ENCODE peak calls at places on chromosome 10, in nine cellular contexts. X, Y, I, E, L, N, B, U and V are unnamed samples.

GRCh38 chr10:15856328-15857000 is 3.8 kb downstream of the MINDY3 start:
- DNase-seq in X (no peak), Y (no peak), I (no peak), E (no peak), L (no peak), N (no peak), B (no peak), U (no peak), V (no peak)

GRCh38 chr10:117272195-117273076 is 31.5 kb downstream of the SLC18A2 start:
- DNase-seq in X (no peak), Y (no peak), I (no peak), E (no peak), L (no peak), N (no peak), B (no peak), U (no peak), V (no peak)

GRCh38 chr10:122323188-122323587 is 51.3 kb upstream of the PLEKHA1 start:
- DNase-seq in X (no peak), Y (no peak), I (no peak), E (no peak), L (no peak), N (no peak), B (no peak), U (no peak), V (no peak)

GRCh38 chr10:21095494-21096055 is 198.5 kb upstream of the NEBL start:
- DNase-seq in X (no peak), Y (no peak), I (no peak), E (no peak), L (no peak), N (no peak), B (no peak), U (no peak), V (no peak)

GRCh38 chr10:29245476-29245875 is 43.4 kb upstream of the LYZL1 start:
- DNase-seq in X (no peak), Y (no peak), I (no peak), E (no peak), L (no peak), N (no peak), B (no peak), U (no peak), V (no peak)

GRCh38 chr10:68081916-68082315 is 6.8 kb upstream of the HERC4 start:
- DNase-seq in X (no peak), Y (no peak), I (no peak), E (no peak), L (no peak), N (no peak), B (no peak), U (no peak), V (no peak)

GRCh38 chr10:86962981-86963310 is 4.5 kb downstream of the SNCG start:
- DNase-seq in X (no peak), Y (no peak), I (no peak), E (no peak), L (no peak), N (no peak), B (no peak), U (no peak), V (no peak)

GRCh38 chr10:89792187-89792586 is 90.8 kb downstream of the KIF20B start:
- DNase-seq in X (no peak), Y (no peak), I (no peak), E (no peak), L (no peak), N (no peak), B (no peak), U (no peak), V (no peak)

GRCh38 chr10:92850186-92850585 is 1.9 kb downstream of the EXOC6 start:
- DNase-seq in X (no peak), Y (no peak), I (no peak), E (no peak), L (no peak), N (no peak), B (no peak), U (no peak), V (no peak)

GRCh38 chr10:29623797-29624196 is 11.0 kb downstream of the SVIL start:
- DNase-seq in X (no peak), Y (no peak), I (no peak), E (no peak), L (no peak), N (no peak), B (no peak), U (no peak), V (no peak)

GRCh38 chr10:103859161-103860141 is 4.1 kb upstream of the SH3PXD2A start:
- DNase-seq in X (peak; percentile 65), Y (peak; percentile 70), I (peak; percentile 34), E (peak; percentile 47), L (no peak), N (peak; percentile 69), B (no peak), U (no peak), V (no peak)

GRCh38 chr10:82942572-82943091 is 1067.6 kb downstream of the NRG3 start:
- DNase-seq in X (no peak), Y (no peak), I (no peak), E (no peak), L (peak; percentile 50), N (no peak), B (peak; percentile 20), U (no peak), V (no peak)

GRCh38 chr10:131020775-131021174 is 290.7 kb downstream of the TCERG1L start:
- DNase-seq in X (no peak), Y (no peak), I (no peak), E (no peak), L (no peak), N (no peak), B (no peak), U (no peak), V (no peak)

GRCh38 chr10:95791425-95791979 is 35.5 kb downstream of the ENTPD1 start:
- DNase-seq in X (no peak), Y (no peak), I (no peak), E (no peak), L (no peak), N (no peak), B (no peak), U (no peak), V (no peak)

GRCh38 chr10:117647306-117647705 is 104.8 kb downstream of the EMX2 start:
- DNase-seq in X (no peak), Y (no peak), I (no peak), E (no peak), L (no peak), N (no peak), B (no peak), U (no peak), V (no peak)

GRCh38 chr10:38979535-38979934 is 885.4 kb downstream of the ZNF37A start:
- DNase-seq in X (no peak), Y (no peak), I (no peak), E (no peak), L (no peak), N (no peak), B (no peak), U (no peak), V (no peak)

GRCh38 chr10:31924833-31925232 is 3.8 kb downstream of the ARHGAP12 start:
- DNase-seq in X (no peak), Y (no peak), I (no peak), E (no peak), L (no peak), N (no peak), B (no peak), U (no peak), V (no peak)

GRCh38 chr10:31926154-31926553 is 2.5 kb downstream of the ARHGAP12 start:
- DNase-seq in X (no peak), Y (no peak), I (no peak), E (no peak), L (no peak), N (no peak), B (no peak), U (no peak), V (no peak)

GRCh38 chr10:31928531-31929259 is at the start of gene ARHGAP12:
- DNase-seq in X (peak; percentile 88), Y (peak; percentile 90), I (peak; percentile 82), E (peak; percentile 94), L (peak; percentile 95), N (peak; percentile 38), B (peak; percentile 93), U (peak; percentile 94), V (peak; percentile 79)

GRCh38 chr10:31927597-31928530 is 767 bp downstream of the ARHGAP12 start:
- DNase-seq in X (peak; percentile 47), Y (peak; percentile 39), I (peak; percentile 31), E (peak; percentile 71), L (peak; percentile 77), N (peak; percentile 47), B (peak; percentile 44), U (peak; percentile 45), V (peak; percentile 56)

DNA sequence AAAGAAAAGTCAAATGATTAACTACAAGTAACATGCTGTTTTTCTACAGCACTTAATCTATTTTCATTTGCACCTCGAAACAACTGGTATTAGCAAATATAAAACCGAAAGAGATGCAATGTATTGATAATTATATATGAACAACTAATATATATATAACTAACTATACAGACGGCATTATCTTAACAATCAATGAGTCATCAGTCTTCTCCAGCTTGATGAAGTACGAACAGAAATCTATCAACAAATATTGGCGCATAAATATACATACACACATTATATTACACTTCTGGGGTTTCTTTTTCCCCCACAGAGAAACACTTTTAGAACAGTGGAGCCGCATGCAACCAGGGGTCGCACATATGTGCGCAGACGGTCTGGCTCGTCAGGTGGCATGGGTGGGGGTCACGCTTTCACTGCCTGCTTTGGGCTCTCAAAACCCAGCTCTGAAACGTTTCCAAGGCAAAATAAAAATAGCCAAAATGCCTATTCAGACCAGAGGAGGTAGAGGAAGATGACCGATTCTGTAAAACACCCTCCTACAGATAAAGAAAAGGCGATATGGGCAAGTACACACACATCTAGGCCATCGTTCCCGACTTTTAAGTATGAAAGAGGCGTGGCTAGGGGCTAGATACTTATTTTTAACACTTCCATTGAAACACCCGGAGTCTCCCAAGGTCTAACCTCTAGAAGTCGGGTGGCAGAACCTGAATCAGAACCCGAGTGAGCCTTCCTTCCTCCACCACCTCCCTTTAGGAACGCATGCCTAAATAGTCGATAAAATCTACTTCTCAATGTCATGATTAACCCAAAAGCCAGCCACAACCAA is 1.6 kb downstream of the ARHGAP12 start:
- DNase-seq in X (no peak), Y (no peak), I (no peak), E (no peak), L (no peak), N (no peak), B (no peak), U (no peak), V (no peak)
- H3K4me1 ChIP-seq in X (peaks cover 4% of the 10 kb centered on the region), Y (peaks cover 31% of the 10 kb centered on the region), I (peaks cover 41% of the 10 kb centered on the region), E (peaks cover 36% of the 10 kb centered on the region), L (peaks cover 23% of the 10 kb centered on the region), N (peaks cover 45% of the 10 kb centered on the region), B (peaks cover 50% of the 10 kb centered on the region), U (peaks cover 18% of the 10 kb centered on the region), V (peaks cover 17% of the 10 kb centered on the region)

GRCh38 chr10:7274293-7274692 is 136.5 kb downstream of the SFMBT2 start:
- DNase-seq in X (no peak), Y (no peak), I (no peak), E (no peak), L (no peak), N (no peak), B (no peak), U (no peak), V (no peak)
- H3K4me3 ChIP-seq in X (no peak overlapping the region), Y (no peak overlapping the region), I (no peak overlapping the region), E (no peak overlapping the region), L (no peak overlapping the region), N (no peak overlapping the region), B (no peak overlapping the region), U (no peak overlapping the region), V (no peak overlapping the region)

GRCh38 chr10:11536256-11536655 is 75.2 kb downstream of the USP6NL start:
- DNase-seq in X (no peak), Y (no peak), I (no peak), E (no peak), L (no peak), N (no peak), B (no peak), U (no peak), V (no peak)
- H3K4me1 ChIP-seq in X (peaks cover 15% of the 10 kb centered on the region), Y (peaks cover 6% of the 10 kb centered on the region), I (peaks cover 12% of the 10 kb centered on the region), E (peaks cover 10% of the 10 kb centered on the region), L (no peaks in the 10 kb centered on the region), N (peaks cover 18% of the 10 kb centered on the region), B (peaks cover 7% of the 10 kb centered on the region), U (no peaks in the 10 kb centered on the region), V (peaks cover 14% of the 10 kb centered on the region)

GRCh38 chr10:55400075-55400474 is 599.0 kb upstream of the PCDH15 start:
- DNase-seq in X (no peak), Y (no peak), I (no peak), E (no peak), L (no peak), N (no peak), B (no peak), U (no peak), V (no peak)
- H3K4me3 ChIP-seq in X (no peak overlapping the region), Y (no peak overlapping the region), I (no peak overlapping the region), E (no peak overlapping the region), L (no peak overlapping the region), N (no peak overlapping the region), B (no peak overlapping the region), U (no peak overlapping the region), V (no peak overlapping the region)